ENCODE peak calls at places on chromosome 22, in nine cellular contexts. I, R, T, Z, F, B, N, X and S are unnamed samples.

GRCh38 chr22:26318975-26319374 is 110.1 kb upstream of the ASPHD2 start:
- DNase-seq in X (no peak), Z (no peak), N (no peak), F (peak), T (peak), I (peak), R (peak), B (no peak), S (no peak)

GRCh38 chr22:26581769-26582168 is 8.2 kb downstream of the TPST2 start:
- DNase-seq in X (no peak), Z (no peak), N (no peak), F (no peak), I (no peak), R (no peak), B (no peak), T (no peak), S (no peak)

GRCh38 chr22:24107668-24108067 is 73.6 kb upstream of the SUSD2 start:
- DNase-seq in B (peak), F (peak), I (peak), T (no peak), X (peak), Z (peak), N (no peak), R (peak), S (peak)

GRCh38 chr22:46509416-46510089 is 27.9 kb downstream of the CELSR1 start:
- DNase-seq in N (no peak), X (no peak), B (no peak), T (no peak), R (no peak), I (no peak), F (no peak), Z (no peak), S (no peak)

GRCh38 chr22:41048791-41049717 is 43.3 kb upstream of the EP300 start:
- DNase-seq in I (no peak), T (peak), R (peak), F (peak), B (peak), N (no peak), Z (peak), X (peak), S (peak)

GRCh38 chr22:40002935-40003715 is 8.4 kb downstream of the FAM83F start:
- DNase-seq in R (no peak), F (no peak), Z (no peak), X (no peak), I (no peak), T (no peak), N (peak), B (no peak), S (no peak)

GRCh38 chr22:38869663-38870062 is 2.4 kb downstream of the CBX6 start:
- DNase-seq in N (no peak), X (no peak), T (no peak), I (no peak), F (no peak), Z (peak), B (no peak), R (no peak), S (no peak)

GRCh38 chr22:38132136-38132535 is 21.7 kb upstream of the BAIAP2L2 start:
- DNase-seq in I (no peak), B (no peak), R (no peak), N (no peak), X (no peak), T (no peak), Z (peak), F (no peak), S (no peak)

GRCh38 chr22:33697640-33698039 is 222.6 kb downstream of the LARGE1 start:
- DNase-seq in Z (no peak), X (no peak), F (no peak), N (no peak), B (no peak), T (peak), I (no peak), R (peak), S (no peak)

GRCh38 chr22:32185821-32186220 is 19.1 kb downstream of the RFPL2 start:
- DNase-seq in I (no peak), F (no peak), Z (peak), X (no peak), R (no peak), N (no peak), T (no peak), B (no peak), S (no peak)

GRCh38 chr22:24833881-24834495 is 28.0 kb downstream of the SGSM1 start:
- DNase-seq in I (no peak), Z (no peak), X (no peak), T (no peak), N (no peak), B (no peak), R (no peak), F (no peak), S (no peak)

GRCh38 chr22:21443057-21443734 is 24.0 kb upstream of the TMEM191C start:
- DNase-seq in Z (peak), F (no peak), B (no peak), T (no peak), N (no peak), I (no peak), X (no peak), R (no peak), S (no peak)

GRCh38 chr22:29106839-29107238 is 34.0 kb downstream of the KREMEN1 start:
- DNase-seq in X (no peak), I (no peak), B (no peak), F (no peak), Z (no peak), T (no peak), N (no peak), R (no peak), S (no peak)

GRCh38 chr22:44889233-44889878 is 120.4 kb downstream of the PHF21B start:
- DNase-seq in R (peak), I (no peak), F (no peak), N (no peak), X (no peak), B (no peak), T (no peak), Z (peak), S (no peak)

GRCh38 chr22:29769723-29770321 is 2.7 kb downstream of the UQCR10 start:
- DNase-seq in F (no peak), B (no peak), N (no peak), Z (no peak), R (no peak), X (no peak), I (no peak), T (no peak), S (no peak)

GRCh38 chr22:40122792-40123191 is 54.9 kb upstream of the TNRC6B start:
- DNase-seq in T (no peak), B (no peak), F (no peak), Z (no peak), R (no peak), N (no peak), I (no peak), X (no peak), S (no peak)

GRCh38 chr22:25388866-25389540 is 169.6 kb downstream of the CRYBB2 start:
- DNase-seq in T (no peak), Z (no peak), X (no peak), R (no peak), N (no peak), F (no peak), B (no peak), I (no peak), S (no peak)

GRCh38 chr22:29148036-29148435 is 57.7 kb upstream of the EMID1 start:
- DNase-seq in F (no peak), R (no peak), B (no peak), I (no peak), X (no peak), Z (peak), N (no peak), T (no peak), S (no peak)

GRCh38 chr22:25072406-25072805 is 119.9 kb downstream of the KIAA1671 start:
- DNase-seq in T (no peak), X (no peak), B (no peak), Z (no peak), F (no peak), N (no peak), I (no peak), R (no peak), S (no peak)

GRCh38 chr22:46267431-46268279 is at the start of gene TTC38:
- DNase-seq in X (peak), N (no peak), R (peak), T (peak), B (peak), F (peak), I (peak), Z (peak), S (peak)

GRCh38 chr22:38704568-38705234 is 1.0 kb upstream of the GTPBP1 start:
- DNase-seq in N (no peak), R (no peak), B (no peak), X (no peak), T (no peak), Z (peak), I (no peak), F (no peak), S (no peak)

GRCh38 chr22:21042978-21043855 is 2.5 kb upstream of the LRRC74B start:
- DNase-seq in Z (no peak), T (no peak), N (no peak), I (no peak), X (no peak), F (peak), B (no peak), R (no peak), S (no peak)

GRCh38 chr22:49010901-49011300 is 816.8 kb downstream of the BRD1 start:
- DNase-seq in X (no peak), T (no peak), I (no peak), B (no peak), Z (peak), N (no peak), R (no peak), F (no peak), S (no peak)

GRCh38 chr22:38724926-38725571 is 19.3 kb downstream of the GTPBP1 start:
- DNase-seq in X (no peak), T (peak), F (peak), B (peak), Z (no peak), I (peak), R (peak), N (peak), S (no peak)

GRCh38 chr22:19142394-19142793 is 2.1 kb downstream of the ESS2 start:
- DNase-seq in F (no peak), B (no peak), X (no peak), T (no peak), Z (no peak), I (no peak), N (no peak), R (no peak), S (no peak)

GRCh38 chr22:47631571-47632102 is 869.2 kb downstream of the TBC1D22A start:
- DNase-seq in T (no peak), R (no peak), F (peak), I (no peak), X (no peak), N (no peak), B (no peak), Z (no peak), S (no peak)

GRCh38 chr22:39176673-39177455 is 24.4 kb upstream of the CBX7 start:
- DNase-seq in B (no peak), T (no peak), N (no peak), I (no peak), R (no peak), X (no peak), F (no peak), Z (peak), S (no peak)